ENCODE peak calls at places on chromosomes 16 and 17, in nine cellular contexts. B is PC-9; X is A549; N is Peyer's patch; D is CD8-positive, alpha-beta T cell; K is heart right ventricle; T is CD8-positive, alpha-beta memory T cell; V is tibial nerve; G is CD4-positive, alpha-beta memory T cell. Y is an unnamed sample.

GRCh38 chr16:53893731-53894435 is 189.9 kb downstream of the FTO start:
- DNase-seq in T (no peak), K (no peak), X (no peak), D (no peak), B (no peak), V (no peak), G (no peak), N (no peak), Y (no peak)

GRCh38 chr16:4684030-4684715 is 9.2 kb upstream of the NUDT16L1 start:
- DNase-seq in X (no peak), G (no peak), N (no peak), B (no peak), V (no peak), T (no peak), K (no peak), D (no peak), Y (no peak)

GRCh38 chr17:56676807-56677206 is 83.3 kb downstream of the NOG start:
- DNase-seq in V (no peak), G (no peak), B (no peak), X (no peak), K (no peak), T (no peak), N (no peak), D (no peak), Y (no peak)

GRCh38 chr16:58286280-58286679 is 8.5 kb downstream of the PRSS54 start:
- DNase-seq in D (no peak), K (no peak), X (no peak), G (no peak), B (no peak), V (no peak), N (no peak), T (no peak), Y (no peak)

GRCh38 chr17:20089795-20090547 is 80.8 kb downstream of the SPECC1 start:
- DNase-seq in V (no peak), D (no peak), G (no peak), X (no peak), B (no peak), N (no peak), T (no peak), K (no peak), Y (peak; percentile 17)

GRCh38 chr16:68642436-68643064 is 2.6 kb upstream of the CDH3 start:
- DNase-seq in G (no peak), T (no peak), X (no peak), D (no peak), B (no peak), K (no peak), N (no peak), V (no peak), Y (no peak)

GRCh38 chr16:89722392-89723278 is 1.3 kb downstream of the ZNF276 start:
- DNase-seq in N (peak; percentile 71), X (no peak), G (peak; percentile 77), K (peak; percentile 71), B (peak; percentile 82), V (peak; percentile 37), T (peak; percentile 89), D (peak; percentile 80), Y (peak; percentile 60)

GRCh38 chr17:41265078-41265477 is at the start of gene KRTAP9-6:
- DNase-seq in N (no peak), V (no peak), K (no peak), B (no peak), D (no peak), X (no peak), T (no peak), G (no peak), Y (no peak)

GRCh38 chr16:15502041-15502725 is 67.8 kb downstream of the BMERB1 start:
- DNase-seq in N (no peak), K (no peak), D (no peak), B (peak; percentile 58), G (no peak), V (no peak), X (peak; percentile 94), T (no peak), Y (no peak)

GRCh38 chr17:4667166-4667565 is 25.7 kb upstream of the ALOX15 start:
- DNase-seq in N (no peak), D (no peak), X (no peak), B (no peak), V (no peak), T (no peak), K (no peak), G (no peak), Y (no peak)

GRCh38 chr16:88691924-88692560 is 5.7 kb upstream of the SNAI3 start:
- DNase-seq in X (no peak), V (no peak), T (no peak), B (no peak), D (peak; percentile 19), N (peak; percentile 70), K (no peak), G (no peak), Y (peak; percentile 89)

GRCh38 chr17:9274119-9274445 is 252.8 kb downstream of the NTN1 start:
- DNase-seq in K (no peak), X (no peak), B (no peak), V (no peak), N (no peak), G (no peak), T (no peak), D (no peak), Y (no peak)

GRCh38 chr17:34251186-34251585 is 3.9 kb upstream of the CCL2 start:
- DNase-seq in V (no peak), G (no peak), B (no peak), K (no peak), N (no peak), X (no peak), T (no peak), D (no peak), Y (no peak)

GRCh38 chr17:34254651-34255380 is at the start of gene CCL2:
- DNase-seq in X (peak; percentile 75), K (peak; percentile 60), D (no peak), G (no peak), T (no peak), B (peak; percentile 1), V (peak; percentile 65), N (peak; percentile 26), Y (no peak)

GRCh38 chr17:34254146-34254545 is 939 bp upstream of the CCL2 start:
- DNase-seq in V (no peak), B (no peak), K (no peak), X (no peak), T (no peak), D (no peak), N (no peak), G (no peak), Y (no peak)

GRCh38 chr17:34252890-34253525 is 2.1 kb upstream of the CCL2 start:
- DNase-seq in D (no peak), N (no peak), K (no peak), B (no peak), X (no peak), T (no peak), V (no peak), G (no peak), Y (no peak)

DNA sequence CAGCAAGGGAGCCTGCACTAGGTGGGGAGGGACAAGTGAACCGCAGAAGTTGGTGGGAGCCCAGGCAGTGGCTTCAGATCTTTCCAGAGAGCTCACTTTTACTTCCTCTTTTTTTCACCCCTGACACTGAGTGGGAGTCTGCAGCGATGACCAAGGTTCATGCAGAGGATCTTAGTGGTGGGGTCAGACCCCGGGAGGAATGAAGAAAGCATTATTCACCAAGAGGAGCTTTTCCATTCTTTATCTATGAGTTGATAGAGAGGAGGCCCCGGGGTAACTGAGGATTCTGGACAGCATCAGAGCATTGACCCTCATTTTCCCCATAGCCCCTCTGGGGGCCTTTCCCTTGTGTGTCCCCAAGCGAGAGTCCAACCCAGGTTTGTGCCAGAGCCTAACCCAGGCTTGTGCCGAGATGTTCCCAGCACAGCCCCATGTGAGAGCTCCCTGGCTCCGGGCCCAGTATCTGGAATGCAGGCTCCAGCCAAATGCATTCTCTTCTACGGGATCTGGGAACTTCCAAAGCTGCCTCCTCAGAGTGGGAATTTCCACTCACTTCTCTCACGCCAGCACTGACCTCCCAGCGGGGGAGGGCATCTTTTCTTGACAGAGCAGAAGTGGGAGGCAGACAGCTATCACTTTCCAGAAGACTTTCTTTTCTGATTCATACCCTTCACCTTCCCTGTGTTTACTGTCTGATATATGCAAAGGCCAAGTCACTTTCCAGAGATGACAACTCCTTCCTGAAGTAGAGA is 2.8 kb upstream of the CCL2 start:
- DNase-seq in K (peak; percentile 95), G (no peak), N (peak; percentile 43), T (no peak), V (peak; percentile 95), B (no peak), D (no peak), X (peak; percentile 62), Y (no peak)
- H3K4me1 ChIP-seq in K (peaks cover 94% of the 10 kb centered on the region), G (no peaks in the 10 kb centered on the region), N (peaks cover 16% of the 10 kb centered on the region), T (no peaks in the 10 kb centered on the region), V (peaks cover 87% of the 10 kb centered on the region), B (no peaks in the 10 kb centered on the region), D (no peaks in the 10 kb centered on the region), X (peaks cover 80% of the 10 kb centered on the region), Y (no peaks in the 10 kb centered on the region)

GRCh38 chr17:79047923-79048825 is 24.2 kb downstream of the C1QTNF1 start:
- DNase-seq in V (no peak), D (no peak), N (no peak), B (no peak), X (no peak), G (no peak), T (no peak), K (peak; percentile 57), Y (no peak)
- H3K27ac ChIP-seq in V (no peak overlapping the region), D (no peak overlapping the region), N (no peak overlapping the region), B (no peak overlapping the region), X (no peak overlapping the region), G (no peak overlapping the region), T (no peak overlapping the region), K (peak overlapping the region; percentile 26), Y (no peak overlapping the region)

GRCh38 chr17:77365584-77366186 is 224.9 kb downstream of the SEC14L1 start:
- DNase-seq in X (peak; percentile 80), K (peak; percentile 66), T (peak; percentile 50), D (peak; percentile 44), N (no peak), B (peak; percentile 53), G (no peak), V (no peak), Y (no peak)

GRCh38 chr17:77364381-77364911 is 223.7 kb downstream of the SEC14L1 start:
- DNase-seq in K (no peak), D (no peak), X (no peak), T (peak; percentile 30), G (no peak), N (no peak), B (no peak), V (no peak), Y (no peak)

GRCh38 chr17:77364941-77365583 is 224.3 kb downstream of the SEC14L1 start:
- DNase-seq in G (no peak), N (no peak), V (no peak), T (no peak), K (no peak), D (no peak), B (no peak), X (no peak), Y (no peak)

GRCh38 chr17:77361986-77362620 is 221.3 kb downstream of the SEC14L1 start:
- DNase-seq in K (no peak), X (no peak), D (no peak), T (peak; percentile 42), G (no peak), V (peak; percentile 5), N (no peak), B (no peak), Y (no peak)

GRCh38 chr17:77363821-77364361 is 223.1 kb downstream of the SEC14L1 start:
- DNase-seq in V (no peak), X (no peak), G (no peak), B (no peak), K (peak; percentile 61), D (peak; percentile 39), T (peak; percentile 54), N (peak; percentile 59), Y (no peak)
- H3K4me3 ChIP-seq in V (no peak overlapping the region), X (no peak overlapping the region), G (no peak overlapping the region), B (no peak overlapping the region), K (no peak overlapping the region), D (peak overlapping the region; percentile 45), T (peak overlapping the region; percentile 27), N (no peak overlapping the region), Y (no peak overlapping the region)

GRCh38 chr17:79811888-79812205 is 15.0 kb upstream of the CBX8 start:
- DNase-seq in V (no peak), D (no peak), X (no peak), N (no peak), K (no peak), B (no peak), T (no peak), G (no peak), Y (no peak)
- H3K4me1 ChIP-seq in V (peaks cover 46% of the 10 kb centered on the region), D (peaks cover 42% of the 10 kb centered on the region), X (peaks cover 40% of the 10 kb centered on the region), N (peaks cover 39% of the 10 kb centered on the region), K (peaks cover 55% of the 10 kb centered on the region), B (peaks cover 39% of the 10 kb centered on the region), T (peaks cover 34% of the 10 kb centered on the region), G (peaks cover 46% of the 10 kb centered on the region), Y (peaks cover 46% of the 10 kb centered on the region)